ENCODE peak calls at places on chromosomes 5 and 9, in eight cellular contexts. W is IMR-90; J is WTC11; O is hypothalamus; Q is stimulated activated CD4-positive, alpha-beta T cell treated with anti-CD3 and anti-CD28 coated beads, TNF-alpha, amount 100 ng/mL, for 1 hour; T is activated CD4-positive, alpha-beta T cell treated with anti-CD3 and anti-CD28 coated beads, Interleukin-2, amount 50 U/mL, for 1 hour; K is KG1; P is psoas muscle. F is an unnamed sample.

GRCh38 chr5:35151151-35151920 is 79.0 kb downstream of the PRLR start:
- DNase-seq in W (peak; percentile 9), J (no peak), O (no peak), Q (no peak), T (no peak), K (no peak), P (no peak), F (no peak)

GRCh38 chr9:25678147-25678666 is at the start of gene TUSC1:
- DNase-seq in W (peak; percentile 61), J (peak; percentile 59), O (peak; percentile 71), Q (no peak), T (peak; percentile 2), K (no peak), P (peak; percentile 90), F (no peak)

GRCh38 chr9:76431601-76432000 is 27.4 kb upstream of the GCNT1 start:
- DNase-seq in W (no peak), J (peak; percentile 33), O (no peak), Q (no peak), T (no peak), K (no peak), P (no peak), F (no peak)

GRCh38 chr9:134522502-134522848 is 119.1 kb upstream of the COL5A1 start:
- DNase-seq in W (no peak), J (no peak), O (no peak), Q (no peak), T (no peak), K (no peak), P (no peak), F (no peak)

GRCh38 chr5:156913719-156914370 is 49.2 kb downstream of the TIMD4 start:
- DNase-seq in W (no peak), J (peak; percentile 59), O (no peak), Q (no peak), T (no peak), K (no peak), P (no peak), F (peak; percentile 92)

GRCh38 chr5:149667084-149667826 is 62.9 kb upstream of the PPARGC1B start:
- DNase-seq in W (peak; percentile 7), J (peak; percentile 44), O (no peak), Q (no peak), T (peak; percentile 7), K (no peak), P (no peak), F (peak; percentile 60)

GRCh38 chr9:112861638-112862555 is 28.8 kb downstream of the SLC46A2 start:
- DNase-seq in W (peak; percentile 67), J (no peak), O (no peak), Q (no peak), T (no peak), K (no peak), P (no peak), F (no peak)

GRCh38 chr9:4024281-4024680 is 275.6 kb downstream of the GLIS3 start:
- DNase-seq in W (no peak), J (no peak), O (no peak), Q (no peak), T (no peak), K (no peak), P (no peak), F (no peak)

GRCh38 chr5:137269886-137270285 is 229.2 kb downstream of the SPOCK1 start:
- DNase-seq in W (no peak), J (no peak), O (no peak), Q (no peak), T (no peak), K (no peak), P (no peak), F (no peak)

GRCh38 chr5:81268797-81269196 is 32.6 kb upstream of the ZCCHC9 start:
- DNase-seq in W (peak; percentile 88), J (no peak), O (no peak), Q (no peak), T (no peak), K (no peak), P (no peak), F (no peak)

GRCh38 chr5:76547242-76547890 is 75.8 kb downstream of the F2RL2 start:
- DNase-seq in W (no peak), J (no peak), O (no peak), Q (no peak), T (peak; percentile 21), K (peak; percentile 67), P (no peak), F (peak; percentile 78)

GRCh38 chr5:129905467-129906176 is 1.4 kb downstream of the CHSY3 start:
- DNase-seq in W (peak; percentile 3), J (peak; percentile 43), O (peak; percentile 6), Q (no peak), T (no peak), K (no peak), P (peak; percentile 46), F (no peak)

GRCh38 chr5:134289509-134290113 is 63.7 kb upstream of the PPP2CA start:
- DNase-seq in W (peak; percentile 83), J (peak; percentile 50), O (peak; percentile 7), Q (peak; percentile 13), T (peak; percentile 29), K (no peak), P (no peak), F (peak; percentile 67)

GRCh38 chr5:27962201-27962600 is 923.8 kb upstream of the CDH9 start:
- DNase-seq in W (no peak), J (no peak), O (no peak), Q (no peak), T (no peak), K (no peak), P (no peak), F (no peak)